ENCODE peak calls at places on chromosomes 3 and 15, in five cellular contexts. B is ELR, H is keratinocyte, P is NCI-H82, Z is astrocyte of the spinal cord. N is an unnamed sample.

GRCh38 chr15:41102854-41103253 is 13.2 kb downstream of the INO80 start:
- DNase-seq in H (no peak), P (no peak), Z (no peak), B (no peak), N (no peak)

GRCh38 chr3:56001991-56002390 is 466.3 kb downstream of the ERC2 start:
- DNase-seq in Z (no peak), B (no peak), P (peak), H (no peak), N (no peak)

GRCh38 chr3:10447527-10448260 is 57.7 kb downstream of the ATP2B2 start:
- DNase-seq in P (no peak), Z (no peak), B (no peak), H (no peak), N (no peak)

GRCh38 chr15:86879250-86880229 is 799.9 kb downstream of the AGBL1 start:
- DNase-seq in P (no peak), B (no peak), H (no peak), Z (no peak), N (no peak)

GRCh38 chr3:56323986-56324420 is 144.3 kb downstream of the ERC2 start:
- DNase-seq in P (peak), H (no peak), Z (peak), B (peak), N (no peak)

GRCh38 chr15:88894819-88895767 is at the start of gene HAPLN3:
- DNase-seq in P (peak), H (no peak), B (peak), Z (no peak), N (peak)

GRCh38 chr15:40976819-40977218 is 23.5 kb downstream of the CHAC1 start:
- DNase-seq in Z (no peak), P (no peak), H (no peak), B (no peak), N (no peak)

GRCh38 chr15:45105586-45105985 is 8.4 kb downstream of the DUOX2 start:
- DNase-seq in P (no peak), B (no peak), Z (no peak), H (no peak), N (no peak)

GRCh38 chr15:57559875-57560274 is 31.8 kb upstream of the MYZAP start:
- DNase-seq in H (no peak), Z (peak), B (peak), P (peak), N (peak)

GRCh38 chr15:76286231-76286879 is 24.9 kb downstream of the ETFA start:
- DNase-seq in Z (no peak), H (no peak), B (no peak), P (no peak), N (peak)

GRCh38 chr3:13505147-13506130 is 25.3 kb downstream of the HDAC11 start:
- DNase-seq in P (no peak), Z (no peak), H (no peak), B (no peak), N (no peak)

GRCh38 chr3:194029846-194030245 is 106.1 kb upstream of the HES1 start:
- DNase-seq in B (no peak), H (no peak), P (no peak), Z (no peak), N (no peak)

GRCh38 chr3:175003590-175003989 is 144.5 kb downstream of the NAALADL2 start:
- DNase-seq in B (peak), Z (no peak), H (no peak), P (no peak), N (no peak)

GRCh38 chr3:80688814-80689213 is 921.0 kb upstream of the ROBO1 start:
- DNase-seq in B (peak), H (no peak), P (peak), Z (peak), N (peak)

GRCh38 chr15:37046876-37047614 is 53.3 kb downstream of the MEIS2 start:
- DNase-seq in H (no peak), P (no peak), B (peak), Z (peak), N (no peak)

GRCh38 chr3:124351430-124352142 is 359.7 kb upstream of the ROPN1 start:
- DNase-seq in H (peak), Z (peak), P (peak), B (peak), N (peak)

GRCh38 chr3:169305460-169305859 is 358.1 kb downstream of the MECOM start:
- DNase-seq in P (no peak), B (no peak), H (no peak), Z (no peak), N (no peak)

GRCh38 chr3:146335386-146335785 is 84.5 kb upstream of the PLSCR4 start:
- DNase-seq in B (no peak), H (no peak), Z (no peak), P (no peak), N (no peak)

GRCh38 chr3:44529927-44530326 is 25.1 kb upstream of the ZKSCAN7 start:
- DNase-seq in H (no peak), B (peak), Z (no peak), P (peak), N (peak)

GRCh38 chr15:85380860-85381535 is 595 bp downstream of the AKAP13 start:
- DNase-seq in P (peak), B (peak), H (no peak), Z (no peak), N (peak)

GRCh38 chr15:73677146-73677607 is 7.0 kb upstream of the CD276 start:
- DNase-seq in Z (peak), H (no peak), B (peak), P (peak), N (peak)

GRCh38 chr3:122621112-122621511 is 43.7 kb downstream of the PARP15 start:
- DNase-seq in P (no peak), Z (no peak), B (no peak), H (no peak), N (no peak)

GRCh38 chr3:138082085-138082991 is 33.1 kb downstream of the DZIP1L start:
- DNase-seq in P (no peak), Z (peak), H (peak), B (peak), N (no peak)

GRCh38 chr15:75727031-75727531 is 14.4 kb upstream of the CSPG4 start:
- DNase-seq in H (no peak), B (no peak), P (no peak), Z (no peak), N (no peak)

GRCh38 chr3:51622868-51623267 is 48.2 kb upstream of the TEX264 start:
- DNase-seq in Z (peak), B (no peak), H (no peak), P (peak), N (no peak)

GRCh38 chr3:189631373-189631408 is at the start of gene TP63:
- DNase-seq in P (no peak), B (no peak), Z (no peak), H (no peak), N (no peak)

GRCh38 chr3:52792413-52792812 is 2.2 kb upstream of the ITIH3 start:
- DNase-seq in Z (no peak), B (no peak), H (no peak), P (no peak), N (no peak)

GRCh38 chr15:82674873-82675272 is 27.7 kb upstream of the CPEB1 start:
- DNase-seq in Z (no peak), H (no peak), B (no peak), P (no peak), N (no peak)

GRCh38 chr3:44030690-44031344 is 210.9 kb upstream of the TOPAZ1 start:
- DNase-seq in B (no peak), P (no peak), Z (peak), H (no peak), N (no peak)

GRCh38 chr15:78455749-78456148 is 17.7 kb downstream of the IREB2 start:
- DNase-seq in P (peak), H (no peak), Z (no peak), B (peak), N (no peak)

GRCh38 chr3:67064105-67064504 is 66.0 kb downstream of the KBTBD8 start:
- DNase-seq in P (no peak), Z (no peak), H (no peak), B (peak), N (peak)

GRCh38 chr15:78033864-78034263 is 43.6 kb downstream of the TBC1D2B start:
- DNase-seq in B (no peak), Z (no peak), H (no peak), P (no peak), N (peak)

GRCh38 chr15:72189250-72189902 is 8.2 kb downstream of the GRAMD2A start:
- DNase-seq in P (no peak), Z (no peak), B (no peak), H (no peak), N (no peak)

GRCh38 chr3:53227993-53228885 is 27.6 kb downstream of the TKT start:
- DNase-seq in H (no peak), B (no peak), Z (no peak), P (no peak), N (no peak)

GRCh38 chr3:173411288-173412064 is 13.9 kb downstream of the NLGN1 start:
- DNase-seq in H (no peak), B (peak), Z (peak), P (peak), N (peak)

GRCh38 chr3:30631237-30631961 is 25.0 kb downstream of the TGFBR2 start:
- DNase-seq in P (no peak), B (peak), Z (no peak), H (no peak), N (peak)

GRCh38 chr3:9028134-9028533 is 64.9 kb upstream of the RAD18 start:
- DNase-seq in P (no peak), B (no peak), H (no peak), Z (peak), N (no peak)

GRCh38 chr3:128357538-128357937 is 109.2 kb downstream of the DNAJB8 start:
- DNase-seq in Z (no peak), H (no peak), P (no peak), B (no peak), N (no peak)

GRCh38 chr3:16842710-16843270 is 42.0 kb upstream of the PLCL2 start:
- DNase-seq in P (peak), B (no peak), H (no peak), Z (no peak), N (no peak)

GRCh38 chr15:55799287-55800212 is 56.6 kb upstream of the PRTG start:
- DNase-seq in H (no peak), Z (peak), B (peak), P (peak), N (peak)

N was measured in dermis blood vessel endothelial cell.